ENCODE peak calls at places on chromosome 13, in eight cellular contexts. K is fibroblast of lung, B is breast epithelium, H is lower lobe of right lung, Z is choroid plexus epithelial cell, T is epithelial cell of esophagus, V is mesothelial cell of epicardium, C is activated B cell treated with CpG ODN at 0.5 μM for 24 hours. X is an unnamed sample.

GRCh38 chr13:34364633-34365032 is 546.7 kb downstream of the RFC3 start:
- DNase-seq in T (peak; percentile 43), V (no peak), Z (peak; percentile 71), H (no peak), B (no peak), K (peak; percentile 51), C (no peak), X (no peak)

GRCh38 chr13:79658333-79658975 is 177.5 kb downstream of the NDFIP2 start:
- DNase-seq in B (no peak), Z (no peak), C (no peak), H (no peak), T (no peak), K (no peak), V (no peak), X (no peak)

GRCh38 chr13:113410472-113411201 is 42.7 kb downstream of the ADPRHL1 start:
- DNase-seq in K (peak; percentile 87), V (no peak), H (peak; percentile 45), B (no peak), Z (peak; percentile 56), C (no peak), T (peak; percentile 13), X (no peak)

GRCh38 chr13:30224732-30225131 is 82.6 kb downstream of the KATNAL1 start:
- DNase-seq in Z (peak; percentile 34), V (no peak), T (peak; percentile 71), H (no peak), B (no peak), K (peak; percentile 49), C (no peak), X (no peak)

GRCh38 chr13:30113983-30114491 is 193.3 kb downstream of the KATNAL1 start:
- DNase-seq in B (no peak), H (no peak), T (no peak), C (no peak), K (no peak), V (no peak), Z (no peak), X (no peak)

GRCh38 chr13:31154939-31155338 is 6.8 kb downstream of the HSPH1 start:
- DNase-seq in Z (peak; percentile 57), V (no peak), K (no peak), T (no peak), B (no peak), H (no peak), C (no peak), X (no peak)

GRCh38 chr13:20231839-20232555 is at the start of gene GJB6:
- DNase-seq in H (no peak), B (no peak), C (no peak), T (peak; percentile 52), K (no peak), V (no peak), Z (no peak), X (no peak)

GRCh38 chr13:44054525-44054924 is 174.8 kb downstream of the LACC1 start:
- DNase-seq in K (no peak), T (no peak), Z (no peak), H (no peak), V (no peak), C (no peak), B (no peak), X (no peak)

GRCh38 chr13:41809962-41810361 is 150.9 kb downstream of the VWA8 start:
- DNase-seq in H (no peak), V (no peak), Z (no peak), C (no peak), B (no peak), K (no peak), T (no peak), X (no peak)

GRCh38 chr13:74730556-74731331 is 596.5 kb upstream of the KLF12 start:
- DNase-seq in H (no peak), K (no peak), T (no peak), C (no peak), Z (no peak), V (no peak), B (no peak), X (no peak)

GRCh38 chr13:20702945-20703784 is at the start of gene IL17D:
- DNase-seq in T (no peak), K (no peak), H (peak; percentile 55), B (no peak), V (no peak), Z (no peak), C (peak; percentile 40), X (no peak)

GRCh38 chr13:74145249-74145970 is 11.2 kb upstream of the KLF12 start:
- DNase-seq in K (peak; percentile 81), Z (peak; percentile 75), T (no peak), V (no peak), B (no peak), C (no peak), H (no peak), X (no peak)

GRCh38 chr13:31611214-31611613 is 128.1 kb upstream of the RXFP2 start:
- DNase-seq in K (no peak), T (no peak), B (no peak), H (no peak), V (no peak), C (no peak), Z (no peak), X (no peak)

GRCh38 chr13:87903568-87903967 is 232.4 kb downstream of the SLITRK5 start:
- DNase-seq in B (no peak), C (no peak), T (no peak), H (no peak), V (no peak), K (no peak), Z (peak; percentile 2), X (no peak)

GRCh38 chr13:40109324-40109958 is 454.0 kb downstream of the COG6 start:
- DNase-seq in Z (peak; percentile 98), H (no peak), C (no peak), B (no peak), K (peak; percentile 98), V (no peak), T (peak; percentile 98), X (no peak)

GRCh38 chr13:47299316-47299715 is 402.5 kb upstream of the HTR2A start:
- DNase-seq in B (no peak), Z (no peak), T (no peak), H (no peak), K (peak; percentile 60), V (no peak), C (no peak), X (no peak)

GRCh38 chr13:81148822-81149221 is 807.9 kb upstream of the SPRY2 start:
- DNase-seq in C (no peak), K (no peak), B (no peak), Z (no peak), T (no peak), V (no peak), H (no peak), X (no peak)

GRCh38 chr13:70339738-70340137 is 231.5 kb upstream of the KLHL1 start:
- DNase-seq in C (no peak), Z (peak; percentile 30), H (no peak), B (no peak), K (no peak), V (no peak), T (peak; percentile 57), X (no peak)
- TF ChIP-seq CTCF in C (no peak), Z (peak; percentile 65), H (peak; percentile 9), B (no peak), K (no peak), V (peak; percentile 26), T (peak; percentile 82), X (peak; percentile 53)

GRCh38 chr13:38355595-38356120 is 6.0 kb downstream of the UFM1 start:
- DNase-seq in H (no peak), Z (no peak), C (no peak), T (no peak), K (no peak), V (no peak), B (no peak), X (no peak)

GRCh38 chr13:38348890-38349289 is 761 bp upstream of the UFM1 start:
- DNase-seq in H (no peak), C (no peak), T (peak; percentile 72), V (no peak), K (peak; percentile 53), Z (peak; percentile 40), B (no peak), X (no peak)

GRCh38 chr13:38349386-38350113 is at the start of gene UFM1:
- DNase-seq in C (peak; percentile 76), V (peak; percentile 77), Z (peak; percentile 98), T (peak; percentile 96), K (peak; percentile 96), B (peak; percentile 79), H (peak; percentile 95), X (peak; percentile 41)

GRCh38 chr13:38346764-38347163 is 2.9 kb upstream of the UFM1 start:
- DNase-seq in K (no peak), Z (no peak), C (no peak), T (peak; percentile 73), V (no peak), H (no peak), B (no peak), X (no peak)

DNA sequence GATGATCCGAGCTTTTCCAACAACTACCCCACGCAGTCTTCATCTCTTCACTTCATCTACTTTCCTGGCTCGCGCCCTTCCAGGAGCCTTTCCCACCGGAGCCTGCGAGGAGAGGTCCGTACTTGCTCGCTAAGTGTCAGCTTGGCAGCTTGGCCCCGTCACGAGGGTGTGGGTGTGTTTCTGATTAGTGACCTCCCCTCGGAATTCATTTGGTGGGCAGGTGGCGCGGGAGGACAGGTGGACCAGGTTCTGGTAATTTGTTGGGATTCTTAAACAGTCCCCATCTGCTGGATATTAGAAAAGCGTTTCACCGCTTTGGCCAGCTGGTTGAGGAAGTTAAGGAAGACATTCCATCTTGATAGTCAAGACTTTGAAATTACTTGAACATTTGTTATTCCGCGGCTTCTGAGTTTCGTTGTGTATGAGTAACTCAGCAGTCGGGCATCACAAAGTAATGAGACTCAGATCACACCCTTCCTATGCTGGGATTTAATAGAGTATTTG is 515 bp downstream of the UFM1 start:
- DNase-seq in T (peak; percentile 74), K (peak; percentile 68), H (peak; percentile 87), C (no peak), Z (peak; percentile 65), B (peak; percentile 43), V (peak; percentile 25), X (no peak)
- TF ChIP-seq CTCF in T (no peak), K (no peak), H (no peak), C (no peak), Z (no peak), B (no peak), V (no peak), X (no peak)

DNA sequence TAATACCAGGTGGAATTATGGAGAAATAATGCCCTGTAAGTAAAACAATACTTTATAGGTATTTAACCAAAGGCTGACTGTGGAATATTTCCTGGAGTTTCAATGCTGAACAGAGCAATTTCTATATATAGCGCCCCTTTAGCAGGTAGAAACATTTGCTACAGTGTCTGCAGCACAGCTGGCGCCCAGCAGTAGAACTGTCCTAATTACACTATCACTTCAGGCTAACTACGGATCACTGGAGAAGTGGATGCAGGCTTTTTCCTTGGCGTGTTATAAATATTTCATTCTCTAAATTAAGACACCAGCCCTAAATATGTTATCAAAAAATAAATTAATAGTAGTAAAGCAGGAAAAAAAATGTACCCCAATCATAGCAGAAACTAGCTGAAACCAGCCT is 3.1 kb downstream of the SHISA2 start:
- DNase-seq in C (no peak), Z (peak; percentile 32), B (no peak), V (no peak), T (no peak), H (no peak), K (no peak), X (no peak)
- TF ChIP-seq CTCF in C (no peak), Z (no peak), B (no peak), V (no peak), T (no peak), H (no peak), K (no peak), X (no peak)

DNA sequence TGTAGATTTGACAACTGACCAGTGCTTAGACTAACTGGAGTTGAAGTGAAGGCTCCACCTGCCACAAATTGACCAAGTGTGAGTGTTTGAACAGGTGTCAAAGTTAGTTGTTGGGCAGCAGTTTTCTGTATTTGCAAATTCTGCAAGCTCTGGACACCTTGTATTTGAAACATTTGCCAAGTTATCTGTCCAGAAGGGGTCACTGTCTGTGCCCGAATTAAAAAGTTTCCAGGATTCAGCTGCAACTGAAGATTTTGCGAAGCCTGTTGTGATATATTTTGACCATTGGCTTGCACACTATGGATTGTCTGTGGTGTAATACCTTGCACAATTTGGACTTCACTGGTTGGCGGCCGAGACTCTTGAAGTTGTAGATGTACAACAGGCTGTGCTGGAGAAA is 1690.7 kb downstream of the SLITRK5 start:
- DNase-seq in Z (peak; percentile 58), T (peak; percentile 24), C (no peak), K (no peak), B (no peak), H (no peak), V (no peak), X (no peak)
- TF ChIP-seq CTCF in Z (peak; percentile 65), T (peak; percentile 16), C (no peak), K (peak; percentile 22), B (no peak), H (no peak), V (no peak), X (no peak)

X was measured in D721Med.